ENCODE peak calls at places on chromosomes 13 and 19, in seven cellular contexts. Y is SK-N-SH; P is CD4-positive, CD25-positive, alpha-beta regulatory T cell; N is CD8-positive, alpha-beta T cell; V is fibroblast of lung; T is psoas muscle; X is ovary. F is an unnamed sample. For H3K9me3, the result is how much of the 10 kb centered on the place peaks cover.

GRCh38 chr19:6503407-6504201 is 1.5 kb upstream of the TUBB4A start:
- DNase-seq in Y (no peak), P (no peak), N (no peak), V (no peak), T (no peak), X (no peak), F (no peak)

GRCh38 chr13:73961181-73961580 is 173.0 kb downstream of the KLF12 start:
- DNase-seq in Y (no peak), P (no peak), N (no peak), V (no peak), T (no peak), X (no peak), F (no peak)

GRCh38 chr13:60175571-60175970 is 11.8 kb upstream of the DIAPH3 start:
- DNase-seq in Y (no peak), P (no peak), N (no peak), V (no peak), T (no peak), X (no peak), F (no peak)

GRCh38 chr13:65748227-65748626 is 1481.9 kb downstream of the PCDH9 start:
- DNase-seq in Y (no peak), P (no peak), N (no peak), V (no peak), T (no peak), X (no peak), F (no peak)

GRCh38 chr13:50403311-50403710 is 388.1 kb downstream of the KCNRG start:
- DNase-seq in Y (no peak), P (no peak), N (no peak), V (no peak), T (no peak), X (no peak), F (no peak)

GRCh38 chr13:99196466-99197256 is 4.0 kb upstream of the UBAC2 start:
- DNase-seq in Y (no peak), P (no peak), N (no peak), V (no peak), T (no peak), X (no peak), F (no peak)

GRCh38 chr19:32450217-32450616 is 44.6 kb downstream of the DPY19L3 start:
- DNase-seq in Y (no peak), P (no peak), N (no peak), V (no peak), T (no peak), X (no peak), F (no peak)

GRCh38 chr19:40797963-40798222 is 1.1 kb upstream of the EGLN2 start:
- DNase-seq in Y (no peak), P (no peak), N (no peak), V (no peak), T (no peak), X (no peak), F (no peak)

GRCh38 chr19:7191946-7192691 is 102.1 kb downstream of the INSR start:
- DNase-seq in Y (no peak), P (peak), N (peak), V (no peak), T (no peak), X (no peak), F (no peak)

GRCh38 chr13:33233547-33233946 is 52.0 kb downstream of the STARD13 start:
- DNase-seq in Y (no peak), P (no peak), N (no peak), V (no peak), T (no peak), X (no peak), F (no peak)

GRCh38 chr13:101065314-101065713 is 351.0 kb downstream of the NALCN start:
- DNase-seq in Y (no peak), P (no peak), N (no peak), V (peak), T (no peak), X (no peak), F (no peak)

GRCh38 chr19:12784394-12784870 is 6.9 kb upstream of the JUNB start:
- DNase-seq in Y (no peak), P (peak), N (peak), V (no peak), T (no peak), X (no peak), F (no peak)

DNA sequence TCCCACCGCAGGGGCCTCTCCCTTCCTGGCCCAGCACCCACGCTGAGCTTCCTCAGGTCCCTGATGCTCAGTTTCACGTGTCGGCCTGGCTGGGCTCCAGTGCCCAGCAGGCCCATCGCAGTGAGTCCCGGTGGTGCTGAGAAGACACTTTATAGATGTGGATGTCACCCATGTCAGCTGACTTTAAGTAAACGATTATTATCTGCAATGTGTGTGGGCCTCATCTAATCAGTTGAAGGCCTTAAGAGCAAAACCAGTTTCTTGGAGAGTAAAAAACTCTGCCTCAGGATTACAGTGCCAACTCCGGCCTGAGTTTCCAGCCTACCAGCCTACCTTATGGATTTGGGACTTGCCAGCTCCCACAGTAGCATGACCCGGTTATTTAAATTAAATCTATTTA is 17.3 kb upstream of the SMIM17 start:
- DNase-seq in Y (no peak), P (no peak), N (no peak), V (no peak), T (no peak), X (no peak), F (no peak)
- H3K9me3 ChIP-seq in Y (under half), P (under half), N (under half), V (under half), T (under half), X (under half), F (under half)

DNA sequence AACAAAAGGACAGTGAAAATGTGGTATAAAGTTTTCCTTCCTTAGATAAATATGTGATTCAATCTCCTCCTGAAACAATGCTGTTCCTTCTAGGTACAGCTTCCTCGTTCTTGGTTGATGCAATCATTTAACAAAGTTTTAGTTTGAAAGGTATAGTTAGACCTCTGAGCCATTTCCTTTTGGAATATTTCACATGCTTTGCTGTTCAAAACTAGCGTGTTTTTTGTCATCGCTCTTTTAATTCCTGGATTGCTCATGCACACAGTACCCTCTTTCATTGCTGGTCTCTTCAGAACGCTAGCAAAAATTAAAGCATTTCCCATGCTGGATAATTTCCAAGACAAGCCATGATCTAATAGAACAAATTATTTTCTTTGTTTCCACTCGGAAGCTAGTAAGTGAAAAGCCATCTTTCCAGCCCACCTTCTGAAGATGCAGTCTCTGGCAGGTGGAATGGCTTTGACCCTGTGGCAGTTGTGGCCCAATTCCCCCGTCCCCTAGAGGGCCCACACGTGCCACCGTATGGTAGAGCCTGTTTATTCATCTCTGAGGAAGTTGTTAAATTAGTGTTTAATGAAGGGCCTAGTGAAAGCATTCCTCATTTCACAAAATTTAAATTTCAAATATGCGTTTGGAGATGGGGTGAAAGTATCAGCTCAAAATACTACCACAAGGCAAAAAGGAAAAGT is 1040.6 kb upstream of the SLC10A2 start:
- DNase-seq in Y (no peak), P (no peak), N (no peak), V (peak), T (no peak), X (no peak), F (no peak)
- H3K9me3 ChIP-seq in Y (under half), P (under half), N (under half), V (under half), T (under half), X (under half), F (under half)

GRCh38 chr19:37551123-37551993 is 43.2 kb downstream of the ZNF571 start:
- DNase-seq in Y (peak), P (peak), N (peak), V (peak), T (no peak), X (no peak), F (no peak)
- H3K9me3 ChIP-seq in Y (under half), P (under half), N (under half), V (under half), T (half or more), X (under half), F (half or more)

DNA sequence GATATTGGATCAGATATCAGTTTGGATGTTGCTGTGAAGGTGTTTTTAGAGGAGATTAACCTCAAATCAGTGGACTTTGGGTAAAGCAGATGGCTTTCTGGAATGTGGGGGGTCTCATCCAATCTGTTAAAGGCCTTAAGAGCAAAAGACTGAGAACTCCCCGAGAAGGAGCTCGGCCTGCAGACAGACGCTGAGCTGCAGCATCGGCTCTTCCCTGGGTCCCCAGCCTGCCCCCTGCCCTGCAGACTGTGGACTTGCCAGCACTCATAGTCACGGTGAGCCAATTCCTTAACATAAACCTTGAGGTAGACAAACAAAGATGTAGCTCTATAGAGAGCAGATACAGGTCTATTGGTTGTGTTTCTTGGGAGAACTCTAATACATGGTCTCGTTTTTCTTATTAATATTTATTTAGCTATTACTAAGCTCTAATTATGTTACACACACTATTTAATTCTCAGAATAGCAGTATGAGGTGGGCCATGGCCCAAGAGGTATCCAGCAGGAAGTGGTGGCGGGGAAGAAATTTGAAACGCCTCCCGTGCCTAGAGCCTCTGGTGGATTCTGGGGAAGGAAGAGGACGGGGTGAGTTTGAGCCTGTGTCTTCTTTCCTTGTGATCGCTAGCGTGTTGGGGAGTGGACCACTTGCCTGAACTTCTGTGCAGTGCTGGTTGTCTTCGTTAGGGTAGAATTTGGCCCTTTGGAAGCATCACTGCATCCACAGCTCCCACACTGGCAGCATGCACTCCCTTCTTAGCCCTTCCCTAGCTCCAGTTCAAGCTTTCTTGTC is 305.3 kb downstream of the TEX29 start:
- DNase-seq in Y (no peak), P (no peak), N (no peak), V (no peak), T (no peak), X (no peak), F (no peak)
- H3K9me3 ChIP-seq in Y (under half), P (under half), N (under half), V (under half), T (under half), X (under half), F (under half)

DNA sequence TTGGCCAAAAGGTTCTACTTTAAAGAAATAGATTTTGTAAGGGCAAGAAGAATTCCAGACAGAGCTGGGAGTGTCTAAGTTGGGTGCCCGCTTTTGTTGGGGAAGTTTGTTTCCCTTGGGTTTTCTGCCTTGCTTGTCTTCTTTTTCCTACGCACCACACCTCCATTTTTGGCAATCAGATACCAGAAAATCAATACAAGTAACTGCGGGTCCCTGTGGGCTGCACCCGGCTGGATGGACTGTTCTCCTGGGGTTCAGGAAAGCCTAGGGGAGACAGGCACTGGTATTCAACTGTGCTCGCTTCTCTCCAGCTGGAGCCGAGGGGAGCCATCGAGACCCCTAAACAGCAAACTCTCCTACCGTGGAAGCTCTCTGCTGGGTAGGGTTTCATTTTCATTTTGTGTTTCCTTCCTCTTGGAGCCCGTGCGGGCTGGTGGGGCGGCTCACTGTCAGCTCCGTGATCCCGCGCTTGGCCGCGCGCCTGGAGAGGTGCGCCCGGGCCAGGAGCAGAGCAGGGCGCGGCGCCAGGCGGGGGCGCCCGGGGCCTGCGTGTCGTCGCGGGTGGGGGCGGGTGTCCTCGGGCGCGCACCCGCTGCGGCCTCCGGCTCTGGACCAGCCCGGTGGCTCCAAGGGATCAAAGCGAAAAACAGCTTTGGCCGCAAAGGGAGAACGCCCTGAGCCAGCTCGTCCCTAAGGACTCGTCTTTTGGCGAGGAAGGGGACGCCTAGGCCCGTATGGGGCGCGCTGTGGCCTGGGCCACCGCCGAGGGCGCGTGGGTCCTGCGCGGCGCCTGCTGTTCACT is 347.2 kb downstream of the ZNF536 start:
- DNase-seq in Y (peak), P (no peak), N (no peak), V (peak), T (peak), X (peak), F (peak)
- H3K9me3 ChIP-seq in Y (under half), P (under half), N (under half), V (under half), T (under half), X (under half), F (under half)

DNA sequence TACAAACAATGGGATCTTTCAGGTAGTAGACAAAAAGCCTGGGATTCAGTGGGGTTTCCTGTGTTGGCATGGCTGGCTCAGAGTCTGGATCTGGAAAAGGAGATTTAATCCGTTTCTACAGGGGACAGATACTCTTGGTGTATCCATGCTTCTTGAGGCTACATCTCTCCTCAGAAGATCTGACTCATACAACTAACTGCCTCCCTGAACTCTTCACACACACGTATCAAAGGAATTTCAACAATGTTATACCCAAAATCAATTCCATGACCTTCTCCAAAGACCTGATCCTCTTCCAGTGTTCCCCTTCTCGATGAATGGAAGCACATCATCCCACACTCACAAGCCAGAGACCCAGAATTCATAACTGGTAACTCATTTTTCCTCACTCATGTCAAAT is 435.3 kb upstream of the NBEA start:
- DNase-seq in Y (no peak), P (no peak), N (no peak), V (peak), T (no peak), X (no peak), F (no peak)
- H3K9me3 ChIP-seq in Y (under half), P (under half), N (under half), V (under half), T (under half), X (under half), F (under half)

F was measured in uterus.